ENCODE peak calls at places on chromosomes 5 and 9, in six cellular contexts. B is transverse colon, Y is sigmoid colon, I is tibial nerve, R is A549, K is K562. Z is an unnamed sample.

GRCh38 chr9:89810434-89810833 is 205.6 kb downstream of the GADD45G start:
- DNase-seq in B (no peak), Y (no peak), I (no peak), R (no peak), K (no peak), Z (no peak)

GRCh38 chr5:6469836-6470235 is 21.2 kb downstream of the UBE2QL1 start:
- DNase-seq in B (no peak), Y (peak; percentile 24), I (no peak), R (no peak), K (no peak), Z (no peak)

GRCh38 chr9:136923881-136924280 is 20.7 kb downstream of the FBXW5 start:
- DNase-seq in B (no peak), Y (no peak), I (no peak), R (no peak), K (no peak), Z (no peak)

GRCh38 chr9:37422289-37423104 is at the start of gene GRHPR:
- DNase-seq in B (peak; percentile 94), Y (peak; percentile 93), I (peak; percentile 80), R (peak; percentile 82), K (peak; percentile 97), Z (peak; percentile 92)

GRCh38 chr9:104961238-104961637 is 33.3 kb upstream of the ABCA1 start:
- DNase-seq in B (peak; percentile 69), Y (no peak), I (no peak), R (peak; percentile 52), K (peak; percentile 27), Z (no peak)

GRCh38 chr5:55865831-55866230 is 14.7 kb downstream of the IL31RA start:
- DNase-seq in B (no peak), Y (no peak), I (no peak), R (no peak), K (no peak), Z (no peak)

GRCh38 chr9:88933607-88934379 is 57.5 kb upstream of the S1PR3 start:
- DNase-seq in B (no peak), Y (no peak), I (no peak), R (no peak), K (no peak), Z (no peak)

GRCh38 chr5:158590936-158591863 is 508.5 kb downstream of the EBF1 start:
- DNase-seq in B (no peak), Y (no peak), I (peak; percentile 33), R (no peak), K (no peak), Z (peak; percentile 24)

GRCh38 chr5:145697251-145698016 is 137.7 kb downstream of the PRELID2 start:
- DNase-seq in B (peak; percentile 22), Y (no peak), I (no peak), R (peak; percentile 53), K (peak; percentile 19), Z (no peak)

GRCh38 chr5:55569513-55569865 is 34.7 kb upstream of the PLPP1 start:
- DNase-seq in B (no peak), Y (no peak), I (no peak), R (no peak), K (no peak), Z (no peak)

GRCh38 chr9:108184941-108185340 is 670.8 kb downstream of the ACTL7B start:
- DNase-seq in B (peak; percentile 62), Y (no peak), I (no peak), R (no peak), K (no peak), Z (no peak)

GRCh38 chr9:114007991-114008666 is 70.0 kb downstream of the AMBP start:
- DNase-seq in B (peak; percentile 6), Y (peak; percentile 46), I (peak; percentile 2), R (no peak), K (no peak), Z (peak; percentile 19)

GRCh38 chr9:118059520-118060278 is 355.5 kb downstream of the TLR4 start:
- DNase-seq in B (no peak), Y (no peak), I (peak; percentile 12), R (peak; percentile 2), K (no peak), Z (peak; percentile 20)

GRCh38 chr5:9644630-9645029 is 14.5 kb upstream of the TAS2R1 start:
- DNase-seq in B (no peak), Y (no peak), I (no peak), R (no peak), K (no peak), Z (no peak)

GRCh38 chr5:138459311-138459710 is 6.0 kb upstream of the EGR1 start:
- DNase-seq in B (peak; percentile 69), Y (no peak), I (peak; percentile 15), R (no peak), K (no peak), Z (no peak)

GRCh38 chr5:33657804-33658435 is 217.2 kb downstream of the TARS1 start:
- DNase-seq in B (no peak), Y (no peak), I (no peak), R (no peak), K (no peak), Z (no peak)

GRCh38 chr9:71323357-71323756 is 201.9 kb upstream of the TRPM3 start:
- DNase-seq in B (no peak), Y (no peak), I (no peak), R (no peak), K (no peak), Z (no peak)

GRCh38 chr5:173012882-173013281 is 29.3 kb downstream of the ATP6V0E1 start:
- DNase-seq in B (no peak), Y (no peak), I (no peak), R (no peak), K (no peak), Z (no peak)

GRCh38 chr5:65061250-65061973 is 292.7 kb downstream of the CWC27 start:
- DNase-seq in B (no peak), Y (no peak), I (no peak), R (no peak), K (no peak), Z (no peak)
- H3K4me3 ChIP-seq in B (no peak overlapping the region), Y (no peak overlapping the region), I (no peak overlapping the region), R (no peak overlapping the region), K (no peak overlapping the region), Z (no peak overlapping the region)

GRCh38 chr5:161713042-161713441 is 27.5 kb downstream of the GABRA6 start:
- DNase-seq in B (no peak), Y (no peak), I (no peak), R (no peak), K (no peak), Z (no peak)
- H3K27ac ChIP-seq in B (no peak overlapping the region), Y (no peak overlapping the region), I (no peak overlapping the region), R (no peak overlapping the region), K (no peak overlapping the region), Z (no peak overlapping the region)

DNA sequence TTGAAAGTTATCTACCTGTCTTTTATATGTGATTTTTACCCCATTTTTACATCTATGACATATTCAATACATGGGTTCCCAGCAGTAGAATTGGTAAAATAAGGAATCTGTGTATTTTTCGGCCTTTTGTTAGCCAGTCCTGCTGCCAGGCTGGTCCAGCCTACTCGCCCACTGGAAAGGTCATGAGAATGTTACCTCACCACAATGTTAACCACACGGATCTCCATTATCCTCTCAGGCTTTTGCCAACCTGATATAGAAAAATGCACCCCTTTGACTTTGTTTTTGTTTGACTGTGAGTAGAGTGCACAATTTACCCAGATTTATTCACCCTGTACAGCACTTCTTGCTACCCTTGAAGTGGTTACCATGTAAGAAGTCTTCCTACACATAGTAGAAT is 167.2 kb downstream of the CTNND2 start:
- DNase-seq in B (no peak), Y (no peak), I (no peak), R (no peak), K (no peak), Z (no peak)
- TF ChIP-seq EP300 in B (no peak), Y (no peak), I (no peak), R (no peak), K (no peak), Z (no peak)

DNA sequence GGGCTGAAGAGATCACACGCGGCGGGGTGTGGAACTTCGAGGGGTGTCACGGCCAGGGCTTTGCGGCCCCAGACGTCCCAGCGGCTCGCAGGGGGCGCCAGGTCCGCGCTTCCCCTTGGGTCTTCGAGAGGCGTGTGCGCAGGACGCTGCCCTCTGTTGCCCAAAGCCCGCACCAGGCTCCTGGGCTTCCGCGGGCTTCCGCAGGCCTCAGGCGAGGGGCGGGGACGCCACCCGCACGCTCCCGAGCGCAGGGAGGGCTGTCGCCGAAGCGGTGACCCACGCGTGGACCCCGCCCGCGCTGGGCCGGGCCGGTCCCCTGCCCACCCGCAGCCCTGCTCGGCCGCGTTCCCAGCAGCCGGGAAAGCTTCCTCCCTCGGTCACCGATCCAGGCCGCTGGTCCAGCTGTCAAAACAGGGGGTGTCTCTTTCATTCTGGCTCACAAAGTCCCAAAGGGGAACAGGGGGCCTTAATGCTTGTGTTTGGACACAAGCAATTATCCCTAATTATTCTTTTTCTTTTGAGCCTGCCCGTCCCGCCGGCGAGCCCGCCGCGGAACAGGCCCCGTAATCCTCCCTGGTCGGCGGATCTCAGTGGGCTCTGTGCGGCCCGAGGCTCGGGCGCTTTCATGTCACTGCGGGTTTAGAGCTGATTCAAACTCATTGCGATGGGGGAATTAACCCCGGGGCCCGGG is 60.6 kb downstream of the TMEM174 start:
- DNase-seq in B (no peak), Y (no peak), I (no peak), R (no peak), K (no peak), Z (no peak)
- H3K4me3 ChIP-seq in B (peak overlapping the region; percentile 49), Y (peak overlapping the region; percentile 45), I (peak overlapping the region; percentile 52), R (no peak overlapping the region), K (no peak overlapping the region), Z (peak overlapping the region; percentile 11)

GRCh38 chr9:95103385-95104087 is 214.0 kb downstream of the FANCC start:
- DNase-seq in B (no peak), Y (peak; percentile 76), I (no peak), R (peak; percentile 40), K (no peak), Z (no peak)
- H3K27ac ChIP-seq in B (peak overlapping the region; percentile 47), Y (peak overlapping the region; percentile 69), I (peak overlapping the region; percentile 94), R (no peak overlapping the region), K (no peak overlapping the region), Z (no peak overlapping the region)

GRCh38 chr5:137215780-137216179 is 283.3 kb downstream of the SPOCK1 start:
- DNase-seq in B (no peak), Y (no peak), I (no peak), R (no peak), K (no peak), Z (no peak)
- TF ChIP-seq EP300 in B (no peak), Y (no peak), I (no peak), R (no peak), K (no peak), Z (no peak)

GRCh38 chr5:140363631-140364471 is 3.9 kb downstream of the SLC4A9 start:
- DNase-seq in B (no peak), Y (no peak), I (no peak), R (no peak), K (no peak), Z (no peak)
- H3K4me3 ChIP-seq in B (peak overlapping the region; percentile 32), Y (peak overlapping the region; percentile 11), I (peak overlapping the region; percentile 16), R (peak overlapping the region; percentile 37), K (peak overlapping the region; percentile 37), Z (peak overlapping the region; percentile 28)

DNA sequence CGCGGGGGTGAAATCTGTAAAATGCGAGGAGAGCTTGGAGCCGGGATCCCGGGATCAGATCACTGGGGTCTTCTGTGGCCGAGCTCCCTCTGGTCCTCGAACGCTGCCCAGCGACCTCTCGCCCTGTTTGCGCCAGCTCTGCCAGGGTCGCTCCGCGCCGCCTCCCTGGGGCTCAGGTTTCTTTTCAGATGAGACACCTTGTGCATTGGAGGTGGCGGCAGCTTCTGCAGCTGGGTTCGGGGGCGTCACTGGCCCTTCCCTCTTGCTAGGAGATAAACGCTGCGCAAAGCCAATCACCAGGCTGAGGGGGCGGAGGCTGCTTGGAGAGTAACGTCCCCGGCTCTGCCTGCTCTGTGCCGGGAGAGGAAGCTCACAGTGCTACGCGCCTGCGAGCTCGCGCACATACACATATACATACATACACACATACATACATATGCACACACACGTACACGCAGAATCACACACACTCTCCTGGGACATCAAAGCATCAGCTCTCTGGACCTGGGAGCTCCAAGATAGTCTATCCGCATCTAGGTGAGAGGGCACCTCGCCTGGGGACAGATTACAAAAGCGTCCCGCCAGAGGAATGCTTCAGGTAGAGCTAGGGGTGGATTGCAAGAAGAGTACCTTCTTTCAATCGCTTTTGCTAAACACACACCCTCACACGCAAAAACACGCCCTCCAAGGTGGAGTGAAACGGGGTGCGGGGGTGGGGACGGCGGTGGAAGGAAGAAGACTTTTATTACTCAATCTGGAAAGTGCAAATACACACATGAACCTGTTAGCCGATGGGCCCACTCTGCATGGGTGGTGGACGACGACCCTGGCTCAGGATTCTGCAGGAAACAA is at the start of gene ST8SIA4:
- DNase-seq in B (peak; percentile 90), Y (peak; percentile 83), I (peak; percentile 70), R (peak; percentile 79), K (peak; percentile 16), Z (peak; percentile 97)
- H3K27ac ChIP-seq in B (peak within 1 kb of the TSS; percentile 81), Y (peak within 1 kb of the TSS; percentile 74), I (peak within 1 kb of the TSS; percentile 84), R (no peak within 1 kb of the TSS), K (no peak within 1 kb of the TSS), Z (peak within 1 kb of the TSS; percentile 85)